ENCODE peak calls at places on chromosomes 13 and 19, in nine cellular contexts. One of them, this sample, is unnamed.

GRCh38 chr13:27942972-27943371 is 23.2 kb downstream of the PDX1 start:
- DNase-seq in cardiac fibroblast: no peak
- DNase-seq in astrocyte of the spinal cord: no peak
- DNase-seq in fibroblast of mammary gland: no peak
- DNase-seq in neuronal stem cell: no peak
- DNase-seq in tibial nerve: no peak
- DNase-seq in heart right ventricle: no peak
- DNase-seq in NB4: no peak
- DNase-seq in Peyer's patch: no peak
- DNase-seq in this sample: no peak

GRCh38 chr13:41558781-41559560 is 101.6 kb downstream of the RGCC start:
- DNase-seq in fibroblast of mammary gland: no peak
- DNase-seq in heart right ventricle: no peak
- DNase-seq in tibial nerve: no peak
- DNase-seq in cardiac fibroblast: no peak
- DNase-seq in NB4: no peak
- DNase-seq in neuronal stem cell: no peak
- DNase-seq in Peyer's patch: no peak
- DNase-seq in astrocyte of the spinal cord: no peak
- DNase-seq in this sample: no peak

GRCh38 chr13:79018166-79018565 is 359.2 kb upstream of the OBI1 start:
- DNase-seq in NB4: no peak
- DNase-seq in heart right ventricle: no peak
- DNase-seq in cardiac fibroblast: no peak
- DNase-seq in neuronal stem cell: no peak
- DNase-seq in astrocyte of the spinal cord: no peak
- DNase-seq in tibial nerve: no peak
- DNase-seq in Peyer's patch: no peak
- DNase-seq in fibroblast of mammary gland: no peak
- DNase-seq in this sample: no peak

GRCh38 chr13:78520425-78520824 is 82.9 kb downstream of the POU4F1 start:
- DNase-seq in astrocyte of the spinal cord: no peak
- DNase-seq in NB4: no peak
- DNase-seq in Peyer's patch: no peak
- DNase-seq in neuronal stem cell: no peak
- DNase-seq in tibial nerve: no peak
- DNase-seq in heart right ventricle: no peak
- DNase-seq in fibroblast of mammary gland: no peak
- DNase-seq in cardiac fibroblast: no peak
- DNase-seq in this sample: no peak

GRCh38 chr19:57887195-57887941 is 1.5 kb downstream of the ZNF814 start:
- DNase-seq in neuronal stem cell: peak
- DNase-seq in fibroblast of mammary gland: no peak
- DNase-seq in heart right ventricle: no peak
- DNase-seq in tibial nerve: no peak
- DNase-seq in astrocyte of the spinal cord: no peak
- DNase-seq in NB4: no peak
- DNase-seq in cardiac fibroblast: peak
- DNase-seq in Peyer's patch: no peak
- DNase-seq in this sample: no peak

GRCh38 chr13:109610517-109610916 is 175.9 kb downstream of the IRS2 start:
- DNase-seq in NB4: peak
- DNase-seq in neuronal stem cell: no peak
- DNase-seq in cardiac fibroblast: peak
- DNase-seq in Peyer's patch: peak
- DNase-seq in fibroblast of mammary gland: peak
- DNase-seq in astrocyte of the spinal cord: no peak
- DNase-seq in heart right ventricle: peak
- DNase-seq in tibial nerve: peak
- DNase-seq in this sample: no peak

GRCh38 chr19:15197275-15198005 is 3.4 kb downstream of the NOTCH3 start:
- DNase-seq in tibial nerve: no peak
- DNase-seq in Peyer's patch: no peak
- DNase-seq in fibroblast of mammary gland: peak
- DNase-seq in astrocyte of the spinal cord: no peak
- DNase-seq in heart right ventricle: peak
- DNase-seq in NB4: peak
- DNase-seq in neuronal stem cell: no peak
- DNase-seq in cardiac fibroblast: peak
- DNase-seq in this sample: no peak

GRCh38 chr19:41569481-41570150 is 6.3 kb upstream of the CEACAM21 start:
- DNase-seq in tibial nerve: no peak
- DNase-seq in NB4: no peak
- DNase-seq in neuronal stem cell: no peak
- DNase-seq in heart right ventricle: no peak
- DNase-seq in cardiac fibroblast: no peak
- DNase-seq in astrocyte of the spinal cord: no peak
- DNase-seq in fibroblast of mammary gland: no peak
- DNase-seq in Peyer's patch: no peak
- DNase-seq in this sample: no peak

GRCh38 chr19:29576043-29576442 is 30.0 kb upstream of the POP4 start:
- DNase-seq in heart right ventricle: no peak
- DNase-seq in NB4: no peak
- DNase-seq in astrocyte of the spinal cord: no peak
- DNase-seq in fibroblast of mammary gland: peak
- DNase-seq in cardiac fibroblast: peak
- DNase-seq in neuronal stem cell: no peak
- DNase-seq in tibial nerve: no peak
- DNase-seq in Peyer's patch: no peak
- DNase-seq in this sample: no peak

GRCh38 chr19:14363203-14364097 is 17.8 kb upstream of the ADGRE5 start:
- DNase-seq in cardiac fibroblast: peak
- DNase-seq in fibroblast of mammary gland: peak
- DNase-seq in neuronal stem cell: peak
- DNase-seq in tibial nerve: no peak
- DNase-seq in heart right ventricle: peak
- DNase-seq in NB4: peak
- DNase-seq in astrocyte of the spinal cord: peak
- DNase-seq in Peyer's patch: peak
- DNase-seq in this sample: peak

GRCh38 chr19:35843676-35844481 is 8.4 kb downstream of the NPHS1 start:
- DNase-seq in fibroblast of mammary gland: peak
- DNase-seq in tibial nerve: no peak
- DNase-seq in heart right ventricle: no peak
- DNase-seq in Peyer's patch: no peak
- DNase-seq in neuronal stem cell: no peak
- DNase-seq in NB4: no peak
- DNase-seq in astrocyte of the spinal cord: no peak
- DNase-seq in cardiac fibroblast: peak
- DNase-seq in this sample: no peak

GRCh38 chr13:102548811-102549210 is 48.0 kb upstream of the TPP2 start:
- DNase-seq in heart right ventricle: no peak
- DNase-seq in fibroblast of mammary gland: no peak
- DNase-seq in astrocyte of the spinal cord: no peak
- DNase-seq in tibial nerve: no peak
- DNase-seq in cardiac fibroblast: peak
- DNase-seq in NB4: no peak
- DNase-seq in Peyer's patch: no peak
- DNase-seq in neuronal stem cell: no peak
- DNase-seq in this sample: no peak

GRCh38 chr13:43782686-43783085 is 4.1 kb downstream of the ENOX1 start:
- DNase-seq in Peyer's patch: no peak
- DNase-seq in NB4: no peak
- DNase-seq in neuronal stem cell: no peak
- DNase-seq in fibroblast of mammary gland: peak
- DNase-seq in heart right ventricle: no peak
- DNase-seq in cardiac fibroblast: no peak
- DNase-seq in astrocyte of the spinal cord: no peak
- DNase-seq in tibial nerve: no peak
- DNase-seq in this sample: no peak

GRCh38 chr13:77595166-77595810 is 59.8 kb downstream of the SCEL start:
- DNase-seq in tibial nerve: no peak
- DNase-seq in astrocyte of the spinal cord: no peak
- DNase-seq in heart right ventricle: no peak
- DNase-seq in Peyer's patch: no peak
- DNase-seq in fibroblast of mammary gland: peak
- DNase-seq in cardiac fibroblast: no peak
- DNase-seq in NB4: no peak
- DNase-seq in neuronal stem cell: no peak
- DNase-seq in this sample: peak

GRCh38 chr13:24217601-24218281 is 57.2 kb downstream of the SPATA13 start:
- DNase-seq in tibial nerve: no peak
- DNase-seq in fibroblast of mammary gland: no peak
- DNase-seq in heart right ventricle: no peak
- DNase-seq in Peyer's patch: peak
- DNase-seq in cardiac fibroblast: no peak
- DNase-seq in NB4: peak
- DNase-seq in astrocyte of the spinal cord: no peak
- DNase-seq in neuronal stem cell: no peak
- DNase-seq in this sample: no peak

GRCh38 chr13:87128006-87128405 is 543.2 kb upstream of the SLITRK5 start:
- DNase-seq in tibial nerve: no peak
- DNase-seq in neuronal stem cell: peak
- DNase-seq in astrocyte of the spinal cord: no peak
- DNase-seq in NB4: peak
- DNase-seq in cardiac fibroblast: peak
- DNase-seq in Peyer's patch: no peak
- DNase-seq in heart right ventricle: no peak
- DNase-seq in fibroblast of mammary gland: peak
- DNase-seq in this sample: no peak

GRCh38 chr13:49421391-49421790 is 22.5 kb downstream of the CAB39L start:
- DNase-seq in NB4: peak
- DNase-seq in astrocyte of the spinal cord: no peak
- DNase-seq in Peyer's patch: no peak
- DNase-seq in fibroblast of mammary gland: peak
- DNase-seq in tibial nerve: no peak
- DNase-seq in neuronal stem cell: no peak
- DNase-seq in heart right ventricle: no peak
- DNase-seq in cardiac fibroblast: no peak
- DNase-seq in this sample: no peak

GRCh38 chr19:10514211-10515145 is 2.8 kb downstream of the S1PR5 start:
- DNase-seq in cardiac fibroblast: no peak
- DNase-seq in NB4: no peak
- DNase-seq in Peyer's patch: no peak
- DNase-seq in heart right ventricle: no peak
- DNase-seq in tibial nerve: no peak
- DNase-seq in fibroblast of mammary gland: no peak
- DNase-seq in neuronal stem cell: no peak
- DNase-seq in astrocyte of the spinal cord: no peak
- DNase-seq in this sample: no peak

DNA sequence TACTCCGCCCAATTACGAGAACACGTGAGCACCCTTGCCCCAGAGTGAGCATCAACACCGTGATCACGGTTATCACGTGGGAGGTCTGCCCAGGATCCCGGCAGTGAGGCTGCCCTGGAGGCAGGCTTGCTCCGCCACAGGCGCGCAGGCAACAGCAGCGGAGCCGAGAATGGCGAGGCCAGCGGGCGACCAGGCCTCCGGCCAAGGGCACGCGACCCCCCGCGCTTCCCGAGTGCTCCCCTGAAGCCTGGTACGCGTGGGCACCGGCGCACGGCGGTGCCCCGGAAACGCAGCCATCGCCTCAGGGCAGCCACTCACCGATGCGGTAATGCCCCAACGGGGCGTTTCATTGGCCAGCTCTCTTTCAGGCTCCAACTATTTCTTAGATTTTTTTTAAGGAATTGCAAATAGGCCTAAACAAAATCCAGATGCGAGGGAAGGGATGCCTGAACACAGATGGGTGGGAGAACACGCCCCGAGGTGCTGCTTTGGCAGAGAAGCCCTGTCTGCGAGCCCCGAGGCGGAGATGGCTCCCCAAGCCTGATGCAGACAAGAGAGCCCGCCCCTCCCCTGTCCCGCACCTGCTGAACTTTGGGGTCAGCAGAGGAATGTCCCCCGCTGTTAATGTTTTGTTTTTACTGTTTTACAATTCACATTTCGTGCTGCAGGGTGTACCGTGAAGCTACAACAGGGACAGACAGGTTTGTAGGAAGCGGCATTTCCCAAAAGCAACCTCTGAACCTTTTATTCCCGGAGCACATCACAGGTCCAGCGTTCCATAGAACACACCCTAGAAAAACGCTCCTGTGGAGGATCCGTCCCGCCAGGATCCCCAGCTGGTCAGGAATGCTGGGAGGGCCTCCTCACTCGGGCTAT is 132.7 kb downstream of the ZDHHC20 start:
- DNase-seq in astrocyte of the spinal cord: peak
- DNase-seq in neuronal stem cell: peak
- DNase-seq in NB4: no peak
- DNase-seq in heart right ventricle: no peak
- DNase-seq in fibroblast of mammary gland: peak
- DNase-seq in cardiac fibroblast: peak
- DNase-seq in tibial nerve: no peak
- DNase-seq in Peyer's patch: no peak
- DNase-seq in this sample: peak
- H3K4me3 ChIP-seq in astrocyte of the spinal cord: peak
- H3K4me3 ChIP-seq in neuronal stem cell: peak
- H3K4me3 ChIP-seq in NB4: no peak
- H3K4me3 ChIP-seq in heart right ventricle: peak
- H3K4me3 ChIP-seq in fibroblast of mammary gland: peak
- H3K4me3 ChIP-seq in cardiac fibroblast: peak
- H3K4me3 ChIP-seq in tibial nerve: peak
- H3K4me3 ChIP-seq in Peyer's patch: peak
- H3K4me3 ChIP-seq in this sample: peak

GRCh38 chr19:51549533-51550324 is 18.3 kb upstream of the SIGLEC6 start:
- DNase-seq in astrocyte of the spinal cord: no peak
- DNase-seq in tibial nerve: no peak
- DNase-seq in Peyer's patch: peak
- DNase-seq in cardiac fibroblast: no peak
- DNase-seq in NB4: no peak
- DNase-seq in fibroblast of mammary gland: no peak
- DNase-seq in neuronal stem cell: no peak
- DNase-seq in heart right ventricle: no peak
- DNase-seq in this sample: no peak
- H3K4me3 ChIP-seq in astrocyte of the spinal cord: no peak
- H3K4me3 ChIP-seq in tibial nerve: no peak
- H3K4me3 ChIP-seq in Peyer's patch: peak
- H3K4me3 ChIP-seq in cardiac fibroblast: no peak
- H3K4me3 ChIP-seq in NB4: no peak
- H3K4me3 ChIP-seq in fibroblast of mammary gland: no peak
- H3K4me3 ChIP-seq in neuronal stem cell: no peak
- H3K4me3 ChIP-seq in heart right ventricle: no peak
- H3K4me3 ChIP-seq in this sample: no peak

GRCh38 chr19:38565686-38566105 is 52.1 kb downstream of the MAP4K1 start:
- DNase-seq in fibroblast of mammary gland: no peak
- DNase-seq in Peyer's patch: no peak
- DNase-seq in NB4: no peak
- DNase-seq in cardiac fibroblast: no peak
- DNase-seq in neuronal stem cell: no peak
- DNase-seq in tibial nerve: no peak
- DNase-seq in heart right ventricle: no peak
- DNase-seq in astrocyte of the spinal cord: no peak
- DNase-seq in this sample: no peak
- H3K4me3 ChIP-seq in fibroblast of mammary gland: no peak
- H3K4me3 ChIP-seq in Peyer's patch: peak
- H3K4me3 ChIP-seq in NB4: no peak
- H3K4me3 ChIP-seq in cardiac fibroblast: no peak
- H3K4me3 ChIP-seq in neuronal stem cell: no peak
- H3K4me3 ChIP-seq in tibial nerve: no peak
- H3K4me3 ChIP-seq in heart right ventricle: peak
- H3K4me3 ChIP-seq in astrocyte of the spinal cord: no peak
- H3K4me3 ChIP-seq in this sample: no peak

DNA sequence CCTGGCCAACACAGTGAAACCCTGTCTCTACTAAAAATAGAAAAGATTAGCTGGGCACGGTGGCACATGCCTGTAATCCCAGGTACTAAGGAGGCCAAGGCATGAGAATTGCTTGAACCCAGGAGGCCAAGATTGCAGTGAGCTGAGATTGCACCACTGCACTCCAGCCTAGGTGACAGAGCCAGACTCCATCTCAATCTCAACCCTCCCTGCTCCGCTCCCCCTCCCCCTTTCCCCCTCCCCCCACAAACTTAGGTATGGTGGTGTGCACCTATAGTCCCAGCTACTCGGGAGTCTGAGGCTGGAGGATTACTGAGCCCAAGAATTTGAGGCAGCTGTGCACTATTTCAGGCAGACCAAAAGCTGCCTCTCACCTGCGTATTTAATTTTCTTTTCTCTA is 21.6 kb upstream of the RNF113B start:
- DNase-seq in astrocyte of the spinal cord: no peak
- DNase-seq in fibroblast of mammary gland: no peak
- DNase-seq in tibial nerve: no peak
- DNase-seq in Peyer's patch: no peak
- DNase-seq in NB4: no peak
- DNase-seq in neuronal stem cell: no peak
- DNase-seq in heart right ventricle: no peak
- DNase-seq in cardiac fibroblast: no peak
- DNase-seq in this sample: no peak
- H3K4me3 ChIP-seq in astrocyte of the spinal cord: no peak
- H3K4me3 ChIP-seq in fibroblast of mammary gland: no peak
- H3K4me3 ChIP-seq in tibial nerve: no peak
- H3K4me3 ChIP-seq in Peyer's patch: no peak
- H3K4me3 ChIP-seq in NB4: no peak
- H3K4me3 ChIP-seq in neuronal stem cell: no peak
- H3K4me3 ChIP-seq in heart right ventricle: no peak
- H3K4me3 ChIP-seq in cardiac fibroblast: no peak
- H3K4me3 ChIP-seq in this sample: no peak

This sample was measured in foreskin fibroblast.